ENCODE peak calls at places on chromosomes 7 and 10, in five cellular contexts. One of them, this sample, is unnamed.
A peak's percentile ranks its signal among the peaks of the same experiment; 100 is the strongest.

GRCh38 chr7:116165717-116166116 is 44.6 kb upstream of the TES start:
- DNase-seq in activated effector memory CD4-positive, alpha-beta T cell treated with anti-CD3 and anti-CD28 coated beads, Interleukin-2, amount 50 U/mL, for 16 hours: no peak
- DNase-seq in choroid plexus epithelial cell: no peak
- DNase-seq in neural crest cell: no peak
- DNase-seq in sciatic nerve: no peak
- DNase-seq in this sample: no peak

GRCh38 chr7:132656846-132657776 is 80.8 kb upstream of the PLXNA4 start:
- DNase-seq in sciatic nerve: no peak
- DNase-seq in choroid plexus epithelial cell: peak; percentile 43
- DNase-seq in neural crest cell: no peak
- DNase-seq in activated effector memory CD4-positive, alpha-beta T cell treated with anti-CD3 and anti-CD28 coated beads, Interleukin-2, amount 50 U/mL, for 16 hours: no peak
- DNase-seq in this sample: peak; percentile 7

GRCh38 chr7:30459591-30460245 is 18.9 kb downstream of the NOD1 start:
- DNase-seq in choroid plexus epithelial cell: peak; percentile 96
- DNase-seq in neural crest cell: no peak
- DNase-seq in activated effector memory CD4-positive, alpha-beta T cell treated with anti-CD3 and anti-CD28 coated beads, Interleukin-2, amount 50 U/mL, for 16 hours: no peak
- DNase-seq in sciatic nerve: peak; percentile 82
- DNase-seq in this sample: peak; percentile 85

GRCh38 chr10:79315602-79315920 is 31.7 kb upstream of the PPIF start:
- DNase-seq in choroid plexus epithelial cell: no peak
- DNase-seq in activated effector memory CD4-positive, alpha-beta T cell treated with anti-CD3 and anti-CD28 coated beads, Interleukin-2, amount 50 U/mL, for 16 hours: no peak
- DNase-seq in sciatic nerve: no peak
- DNase-seq in neural crest cell: no peak
- DNase-seq in this sample: no peak

GRCh38 chr10:27088263-27089044 is 11.8 kb downstream of the ANKRD26 start:
- DNase-seq in choroid plexus epithelial cell: no peak
- DNase-seq in sciatic nerve: no peak
- DNase-seq in neural crest cell: no peak
- DNase-seq in activated effector memory CD4-positive, alpha-beta T cell treated with anti-CD3 and anti-CD28 coated beads, Interleukin-2, amount 50 U/mL, for 16 hours: no peak
- DNase-seq in this sample: no peak

GRCh38 chr10:131700506-131700905 is 200.3 kb upstream of the PPP2R2D start:
- DNase-seq in choroid plexus epithelial cell: no peak
- DNase-seq in activated effector memory CD4-positive, alpha-beta T cell treated with anti-CD3 and anti-CD28 coated beads, Interleukin-2, amount 50 U/mL, for 16 hours: no peak
- DNase-seq in neural crest cell: no peak
- DNase-seq in sciatic nerve: peak; percentile 31
- DNase-seq in this sample: no peak

GRCh38 chr7:36207451-36208291 is 54.6 kb downstream of the EEPD1 start:
- DNase-seq in neural crest cell: no peak
- DNase-seq in choroid plexus epithelial cell: peak; percentile 93
- DNase-seq in activated effector memory CD4-positive, alpha-beta T cell treated with anti-CD3 and anti-CD28 coated beads, Interleukin-2, amount 50 U/mL, for 16 hours: no peak
- DNase-seq in sciatic nerve: peak; percentile 70
- DNase-seq in this sample: peak; percentile 52

GRCh38 chr10:88163572-88163971 is 300.1 kb downstream of the PTEN start:
- DNase-seq in neural crest cell: no peak
- DNase-seq in sciatic nerve: no peak
- DNase-seq in choroid plexus epithelial cell: no peak
- DNase-seq in activated effector memory CD4-positive, alpha-beta T cell treated with anti-CD3 and anti-CD28 coated beads, Interleukin-2, amount 50 U/mL, for 16 hours: no peak
- DNase-seq in this sample: peak; percentile 26

GRCh38 chr10:25176421-25176968 is 1.7 kb downstream of the GPR158 start:
- DNase-seq in sciatic nerve: no peak
- DNase-seq in choroid plexus epithelial cell: no peak
- DNase-seq in activated effector memory CD4-positive, alpha-beta T cell treated with anti-CD3 and anti-CD28 coated beads, Interleukin-2, amount 50 U/mL, for 16 hours: no peak
- DNase-seq in neural crest cell: peak; percentile 11
- DNase-seq in this sample: peak; percentile 21

GRCh38 chr10:121698336-121698735 is 100.1 kb upstream of the FGFR2 start:
- DNase-seq in choroid plexus epithelial cell: no peak
- DNase-seq in sciatic nerve: no peak
- DNase-seq in activated effector memory CD4-positive, alpha-beta T cell treated with anti-CD3 and anti-CD28 coated beads, Interleukin-2, amount 50 U/mL, for 16 hours: no peak
- DNase-seq in neural crest cell: no peak
- DNase-seq in this sample: peak; percentile 72

GRCh38 chr10:65341323-65341922 is 1584.4 kb upstream of the LRRTM3 start:
- DNase-seq in sciatic nerve: no peak
- DNase-seq in activated effector memory CD4-positive, alpha-beta T cell treated with anti-CD3 and anti-CD28 coated beads, Interleukin-2, amount 50 U/mL, for 16 hours: no peak
- DNase-seq in choroid plexus epithelial cell: peak; percentile 31
- DNase-seq in neural crest cell: no peak
- DNase-seq in this sample: peak; percentile 42

GRCh38 chr10:71908998-71909397 is 55.2 kb upstream of the CHST3 start:
- DNase-seq in activated effector memory CD4-positive, alpha-beta T cell treated with anti-CD3 and anti-CD28 coated beads, Interleukin-2, amount 50 U/mL, for 16 hours: no peak
- DNase-seq in choroid plexus epithelial cell: no peak
- DNase-seq in sciatic nerve: no peak
- DNase-seq in neural crest cell: no peak
- DNase-seq in this sample: no peak

GRCh38 chr7:24718977-24719491 is 38.2 kb downstream of the GSDME start:
- DNase-seq in choroid plexus epithelial cell: no peak
- DNase-seq in activated effector memory CD4-positive, alpha-beta T cell treated with anti-CD3 and anti-CD28 coated beads, Interleukin-2, amount 50 U/mL, for 16 hours: no peak
- DNase-seq in sciatic nerve: no peak
- DNase-seq in neural crest cell: no peak
- DNase-seq in this sample: no peak

GRCh38 chr10:42475168-42476098 is 162.9 kb downstream of the ZNF33B start:
- DNase-seq in activated effector memory CD4-positive, alpha-beta T cell treated with anti-CD3 and anti-CD28 coated beads, Interleukin-2, amount 50 U/mL, for 16 hours: no peak
- DNase-seq in neural crest cell: no peak
- DNase-seq in choroid plexus epithelial cell: peak; percentile 34
- DNase-seq in sciatic nerve: no peak
- DNase-seq in this sample: peak; percentile 9

GRCh38 chr10:70193391-70193844 is 23.1 kb upstream of the SAR1A start:
- DNase-seq in activated effector memory CD4-positive, alpha-beta T cell treated with anti-CD3 and anti-CD28 coated beads, Interleukin-2, amount 50 U/mL, for 16 hours: no peak
- DNase-seq in sciatic nerve: no peak
- DNase-seq in neural crest cell: no peak
- DNase-seq in choroid plexus epithelial cell: no peak
- DNase-seq in this sample: no peak

GRCh38 chr10:59285848-59286247 is 76.5 kb downstream of the FAM13C start:
- DNase-seq in activated effector memory CD4-positive, alpha-beta T cell treated with anti-CD3 and anti-CD28 coated beads, Interleukin-2, amount 50 U/mL, for 16 hours: no peak
- DNase-seq in neural crest cell: no peak
- DNase-seq in sciatic nerve: no peak
- DNase-seq in choroid plexus epithelial cell: no peak
- DNase-seq in this sample: no peak

GRCh38 chr7:73769481-73770001 is 529 bp downstream of the CLDN3 start:
- DNase-seq in sciatic nerve: no peak
- DNase-seq in choroid plexus epithelial cell: no peak
- DNase-seq in neural crest cell: no peak
- DNase-seq in activated effector memory CD4-positive, alpha-beta T cell treated with anti-CD3 and anti-CD28 coated beads, Interleukin-2, amount 50 U/mL, for 16 hours: no peak
- DNase-seq in this sample: peak; percentile 7

GRCh38 chr10:65548046-65548445 is 1377.8 kb upstream of the LRRTM3 start:
- DNase-seq in neural crest cell: no peak
- DNase-seq in activated effector memory CD4-positive, alpha-beta T cell treated with anti-CD3 and anti-CD28 coated beads, Interleukin-2, amount 50 U/mL, for 16 hours: no peak
- DNase-seq in choroid plexus epithelial cell: no peak
- DNase-seq in sciatic nerve: no peak
- DNase-seq in this sample: no peak

GRCh38 chr10:103078676-103079075 is 114.4 kb downstream of the NT5C2 start:
- DNase-seq in activated effector memory CD4-positive, alpha-beta T cell treated with anti-CD3 and anti-CD28 coated beads, Interleukin-2, amount 50 U/mL, for 16 hours: no peak
- DNase-seq in choroid plexus epithelial cell: no peak
- DNase-seq in neural crest cell: no peak
- DNase-seq in sciatic nerve: no peak
- DNase-seq in this sample: no peak

GRCh38 chr10:104802941-104803340 is 161.9 kb downstream of the SORCS3 start:
- DNase-seq in activated effector memory CD4-positive, alpha-beta T cell treated with anti-CD3 and anti-CD28 coated beads, Interleukin-2, amount 50 U/mL, for 16 hours: no peak
- DNase-seq in sciatic nerve: no peak
- DNase-seq in neural crest cell: no peak
- DNase-seq in choroid plexus epithelial cell: no peak
- DNase-seq in this sample: no peak

GRCh38 chr7:90455163-90456030 is 14.0 kb upstream of the PTTG1IP2 start:
- DNase-seq in choroid plexus epithelial cell: peak; percentile 73
- DNase-seq in neural crest cell: no peak
- DNase-seq in activated effector memory CD4-positive, alpha-beta T cell treated with anti-CD3 and anti-CD28 coated beads, Interleukin-2, amount 50 U/mL, for 16 hours: no peak
- DNase-seq in sciatic nerve: no peak
- DNase-seq in this sample: peak; percentile 72

GRCh38 chr10:125213541-125214282 is 53.3 kb upstream of the CTBP2 start:
- DNase-seq in sciatic nerve: no peak
- DNase-seq in neural crest cell: peak; percentile 13
- DNase-seq in activated effector memory CD4-positive, alpha-beta T cell treated with anti-CD3 and anti-CD28 coated beads, Interleukin-2, amount 50 U/mL, for 16 hours: no peak
- DNase-seq in choroid plexus epithelial cell: no peak
- DNase-seq in this sample: peak; percentile 41

GRCh38 chr7:49433794-49434193 is 339.6 kb upstream of the VWC2 start:
- DNase-seq in activated effector memory CD4-positive, alpha-beta T cell treated with anti-CD3 and anti-CD28 coated beads, Interleukin-2, amount 50 U/mL, for 16 hours: no peak
- DNase-seq in neural crest cell: no peak
- DNase-seq in choroid plexus epithelial cell: no peak
- DNase-seq in sciatic nerve: no peak
- DNase-seq in this sample: no peak

This sample was measured in astrocyte of the hippocampus.